ENCODE peak calls at places on chromosomes 12 and 14, in ten cellular contexts. X is mucosa of descending colon; Z is sigmoid colon; L is effector memory CD4-positive, alpha-beta T cell; N is heart right ventricle; M is adipocyte; Y is H1; G is pancreas; H is heart left ventricle; A is breast epithelium. T is an unnamed sample. For H3K4me1, the result is how much of the 10 kb centered on the place peaks cover.

GRCh38 chr14:32824195-32824594 is 114.5 kb upstream of the NPAS3 start:
- DNase-seq in X (no peak), Z (no peak), L (no peak), N (no peak), M (no peak), Y (no peak), G (no peak), H (no peak), A (no peak), T (no peak)

GRCh38 chr14:103742499-103743255 is 27.1 kb downstream of the ZFYVE21 start:
- DNase-seq in X (no peak), Z (peak), L (no peak), N (no peak), M (no peak), Y (no peak), G (no peak), H (no peak), A (no peak), T (no peak)

GRCh38 chr14:70872678-70873020 is 34.6 kb upstream of the PCNX1 start:
- DNase-seq in X (no peak), Z (no peak), L (no peak), N (no peak), M (no peak), Y (no peak), G (no peak), H (no peak), A (no peak), T (no peak)

GRCh38 chr12:71719647-71720370 is 33.9 kb downstream of the TMEM19 start:
- DNase-seq in X (no peak), Z (no peak), L (no peak), N (no peak), M (no peak), Y (no peak), G (no peak), H (no peak), A (no peak), T (no peak)

GRCh38 chr12:30286345-30286926 is 409.2 kb downstream of the IPO8 start:
- DNase-seq in X (no peak), Z (no peak), L (no peak), N (no peak), M (peak), Y (no peak), G (no peak), H (no peak), A (no peak), T (no peak)

GRCh38 chr12:8662592-8662991 is at the start of gene MFAP5:
- DNase-seq in X (no peak), Z (peak), L (no peak), N (no peak), M (peak), Y (no peak), G (no peak), H (no peak), A (no peak), T (no peak)

GRCh38 chr12:113582521-113583218 is 111.0 kb upstream of the LHX5 start:
- DNase-seq in X (no peak), Z (no peak), L (no peak), N (no peak), M (no peak), Y (no peak), G (no peak), H (no peak), A (no peak), T (no peak)

GRCh38 chr12:50049254-50050118 is 7.9 kb upstream of the ASIC1 start:
- DNase-seq in X (no peak), Z (no peak), L (no peak), N (no peak), M (no peak), Y (no peak), G (no peak), H (no peak), A (no peak), T (no peak)

GRCh38 chr14:98614741-98615140 is 657.3 kb downstream of the BCL11B start:
- DNase-seq in X (no peak), Z (no peak), L (no peak), N (no peak), M (no peak), Y (no peak), G (no peak), H (no peak), A (no peak), T (no peak)

GRCh38 chr14:47149326-47149725 is 497.7 kb upstream of the RPL10L start:
- DNase-seq in X (no peak), Z (no peak), L (no peak), N (no peak), M (no peak), Y (no peak), G (no peak), H (no peak), A (no peak), T (no peak)

GRCh38 chr12:131831021-131831571 is 2.9 kb downstream of the MMP17 start:
- DNase-seq in X (no peak), Z (peak), L (no peak), N (no peak), M (peak), Y (no peak), G (peak), H (no peak), A (no peak), T (no peak)

GRCh38 chr14:65847065-65847847 is 434.7 kb downstream of the FUT8 start:
- DNase-seq in X (no peak), Z (no peak), L (peak), N (no peak), M (no peak), Y (no peak), G (no peak), H (no peak), A (no peak), T (no peak)

GRCh38 chr12:110244372-110244771 is 36.7 kb upstream of the ATP2A2 start:
- DNase-seq in X (no peak), Z (no peak), L (no peak), N (no peak), M (no peak), Y (no peak), G (no peak), H (no peak), A (no peak), T (no peak)

GRCh38 chr14:83172363-83172762 is 1638.7 kb upstream of the SEL1L start:
- DNase-seq in X (no peak), Z (no peak), L (no peak), N (no peak), M (peak), Y (no peak), G (no peak), H (no peak), A (no peak), T (no peak)

GRCh38 chr12:66514581-66514980 is 164.3 kb downstream of the GRIP1 start:
- DNase-seq in X (no peak), Z (no peak), L (no peak), N (no peak), M (peak), Y (no peak), G (no peak), H (no peak), A (no peak), T (no peak)

GRCh38 chr12:29148065-29148957 is 767 bp upstream of the FAR2 start:
- DNase-seq in X (peak), Z (peak), L (no peak), N (peak), M (peak), Y (no peak), G (no peak), H (peak), A (no peak), T (no peak)

GRCh38 chr12:97368462-97369150 is 94.0 kb upstream of the RMST start:
- DNase-seq in X (no peak), Z (no peak), L (no peak), N (no peak), M (no peak), Y (no peak), G (no peak), H (no peak), A (no peak), T (no peak)

GRCh38 chr12:39622306-39622705 is 2.7 kb upstream of the ABCD2 start:
- DNase-seq in X (no peak), Z (no peak), L (no peak), N (no peak), M (no peak), Y (no peak), G (no peak), H (no peak), A (no peak), T (no peak)

GRCh38 chr12:24562761-24563392 is 386.0 kb downstream of the BCAT1 start:
- DNase-seq in X (peak), Z (no peak), L (no peak), N (peak), M (peak), Y (no peak), G (peak), H (peak), A (no peak), T (no peak)

GRCh38 chr12:117857632-117858274 is 111.0 kb downstream of the KSR2 start:
- DNase-seq in X (no peak), Z (no peak), L (no peak), N (no peak), M (peak), Y (peak), G (no peak), H (no peak), A (no peak), T (no peak)

GRCh38 chr14:22391908-22392307 is 197.1 kb downstream of the DAD1 start:
- DNase-seq in X (no peak), Z (peak), L (no peak), N (peak), M (peak), Y (peak), G (no peak), H (peak), A (no peak), T (no peak)

GRCh38 chr12:102939059-102939458 is 18.4 kb upstream of the ASCL1 start:
- DNase-seq in X (no peak), Z (no peak), L (no peak), N (no peak), M (no peak), Y (no peak), G (no peak), H (no peak), A (no peak), T (no peak)

GRCh38 chr14:77032854-77033621 is 4.5 kb upstream of the IRF2BPL start:
- DNase-seq in X (peak), Z (peak), L (peak), N (peak), M (peak), Y (no peak), G (peak), H (peak), A (peak), T (peak)

DNA sequence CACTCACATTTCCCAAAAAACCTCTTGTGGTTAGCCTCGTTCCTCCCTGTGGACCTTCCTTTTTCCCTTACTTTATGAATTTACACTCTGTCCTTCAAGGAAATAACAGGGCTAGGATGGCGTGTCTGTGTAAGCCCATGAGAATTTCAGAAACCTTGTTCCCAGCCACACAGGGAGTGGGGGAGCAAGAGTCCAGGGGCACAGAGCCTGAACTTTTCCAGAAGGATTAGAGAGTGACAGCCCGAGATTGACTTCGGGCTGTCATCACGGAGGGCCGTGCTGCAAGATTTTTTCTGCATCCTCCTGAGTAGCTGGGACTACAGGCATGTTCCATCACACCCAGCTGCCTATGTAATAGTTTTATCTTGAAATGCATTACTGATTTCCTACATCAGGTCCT is 14.4 kb downstream of the EVL start:
- DNase-seq in X (no peak), Z (no peak), L (no peak), N (no peak), M (no peak), Y (no peak), G (no peak), H (no peak), A (no peak), T (no peak)
- H3K4me1 ChIP-seq in X (under half), Z (under half), L (half or more), N (under half), M (under half), Y (under half), G (under half), H (half or more), A (under half), T (under half)

DNA sequence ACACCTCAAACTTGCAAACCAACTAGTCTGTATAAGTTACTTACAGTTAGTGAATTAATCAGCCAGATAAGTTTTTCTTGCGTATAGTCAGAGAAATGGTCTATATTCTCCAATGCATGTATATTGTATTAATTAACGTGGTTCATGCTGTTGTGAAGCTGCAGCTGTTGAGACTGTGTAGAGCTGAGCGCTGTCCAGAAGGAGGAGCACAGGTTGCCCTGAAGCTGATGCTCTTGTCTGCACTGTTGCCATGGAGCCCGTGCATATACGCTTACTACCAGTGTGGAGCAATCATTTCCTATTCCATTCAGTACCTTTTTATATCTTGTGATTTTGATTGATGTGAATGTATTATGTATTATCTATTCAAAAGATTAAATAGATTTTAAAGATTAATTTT is 74.3 kb upstream of the ARID2 start:
- DNase-seq in X (no peak), Z (no peak), L (peak), N (no peak), M (no peak), Y (no peak), G (no peak), H (no peak), A (no peak), T (no peak)
- H3K4me3 ChIP-seq in X (no peak), Z (no peak), L (no peak), N (no peak), M (no peak), Y (no peak), G (no peak), H (no peak), A (no peak), T (no peak)

DNA sequence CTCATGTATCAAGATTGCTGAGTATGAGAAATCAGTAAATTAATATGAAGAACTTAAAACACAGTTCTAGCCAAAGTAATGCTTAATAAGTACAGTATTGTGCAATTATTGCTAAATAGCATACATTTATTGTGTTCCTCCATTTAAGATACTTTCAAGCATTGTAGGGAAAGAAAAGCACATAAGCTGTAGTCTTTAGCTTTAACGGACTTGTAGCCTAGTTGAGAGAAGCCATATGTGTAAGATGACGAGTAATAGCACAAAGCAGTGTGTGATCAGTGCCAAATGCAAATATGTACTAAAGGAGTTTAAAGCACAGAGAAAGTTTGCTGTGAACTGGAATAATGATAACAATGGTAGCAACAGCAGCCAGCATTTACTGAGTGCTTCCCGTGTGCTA is 38.1 kb downstream of the ETV6 start:
- DNase-seq in X (no peak), Z (no peak), L (no peak), N (no peak), M (peak), Y (no peak), G (no peak), H (no peak), A (no peak), T (no peak)
- H3K4me1 ChIP-seq in X (under half), Z (half or more), L (under half), N (under half), M (under half), Y (under half), G (under half), H (half or more), A (under half), T (under half)

GRCh38 chr12:57888407-57889157 is 42.1 kb upstream of the CTDSP2 start:
- DNase-seq in X (peak), Z (no peak), L (no peak), N (no peak), M (peak), Y (no peak), G (no peak), H (no peak), A (no peak), T (peak)
- H3K4me3 ChIP-seq in X (no peak), Z (no peak), L (peak), N (no peak), M (peak), Y (peak), G (no peak), H (peak), A (no peak), T (no peak)

T was measured in RWPE2.